ENCODE peak calls at places on chromosomes 2 and 18, in five cellular contexts. W is cardiac muscle cell, P is kidney epithelial cell, V is GM06990, N is left ventricle myocardium inferior. G is an unnamed sample.

GRCh38 chr2:27489118-27489497 is 435 bp downstream of the IFT172 start:
- DNase-seq in N (no peak), V (no peak), W (peak; percentile 39), P (no peak), G (no peak)

GRCh38 chr2:105387225-105387624 is 11.6 kb downstream of the FHL2 start:
- DNase-seq in W (no peak), N (no peak), P (no peak), V (no peak), G (no peak)

GRCh38 chr2:9408641-9409151 is 14.6 kb downstream of the ITGB1BP1 start:
- DNase-seq in W (no peak), P (no peak), N (no peak), V (no peak), G (peak; percentile 53)

GRCh38 chr2:183428881-183429280 is 304.6 kb downstream of the NUP35 start:
- DNase-seq in W (no peak), V (no peak), P (no peak), N (no peak), G (no peak)

GRCh38 chr2:175690113-175690716 is 311.9 kb downstream of the LNPK start:
- DNase-seq in V (peak; percentile 15), P (peak; percentile 19), N (no peak), W (peak; percentile 78), G (peak; percentile 78)

GRCh38 chr2:221203138-221203537 is 369.0 kb downstream of the EPHA4 start:
- DNase-seq in W (no peak), V (peak; percentile 28), P (no peak), N (no peak), G (no peak)

GRCh38 chr18:2920546-2921343 is 73.9 kb downstream of the EMILIN2 start:
- DNase-seq in V (no peak), N (no peak), W (no peak), P (no peak), G (no peak)

GRCh38 chr18:50847192-50847591 is 27.4 kb upstream of the MRO start:
- DNase-seq in P (no peak), V (no peak), N (no peak), W (peak; percentile 60), G (peak; percentile 66)

GRCh38 chr2:77095096-77095495 is 427.1 kb downstream of the LRRTM4 start:
- DNase-seq in W (no peak), N (no peak), V (no peak), P (no peak), G (no peak)

GRCh38 chr2:26724004-26724750 is 31.7 kb downstream of the KCNK3 start:
- DNase-seq in P (no peak), W (peak; percentile 92), N (peak; percentile 58), V (no peak), G (peak; percentile 76)

GRCh38 chr18:37393945-37394609 is 171.5 kb downstream of the CELF4 start:
- DNase-seq in V (peak; percentile 16), P (peak; percentile 12), W (peak; percentile 93), N (peak; percentile 83), G (peak; percentile 29)

GRCh38 chr2:33275689-33276444 is 200.6 kb upstream of the RASGRP3 start:
- DNase-seq in N (peak; percentile 28), P (peak; percentile 70), W (peak; percentile 81), V (no peak), G (peak; percentile 96)

GRCh38 chr2:158748925-158749590 is 46.1 kb upstream of the DAPL1 start:
- DNase-seq in W (no peak), N (no peak), V (no peak), P (no peak), G (no peak)

GRCh38 chr18:41206341-41206740 is 748.7 kb upstream of the PIK3C3 start:
- DNase-seq in V (no peak), P (no peak), N (no peak), W (no peak), G (no peak)

GRCh38 chr2:20190862-20191713 is 33.8 kb downstream of the SDC1 start:
- DNase-seq in V (no peak), P (no peak), N (no peak), W (peak; percentile 39), G (no peak)

GRCh38 chr18:24530630-24531111 is 70.2 kb downstream of the HRH4 start:
- DNase-seq in P (peak; percentile 44), N (no peak), V (no peak), W (peak; percentile 70), G (peak; percentile 13)

GRCh38 chr2:86706935-86707334 is 13.2 kb upstream of the RMND5A start:
- DNase-seq in P (no peak), V (no peak), W (no peak), N (no peak), G (no peak)

GRCh38 chr2:128734521-128735295 is 416.0 kb upstream of the HS6ST1 start:
- DNase-seq in W (peak; percentile 70), N (no peak), P (no peak), V (peak; percentile 68), G (peak; percentile 43)

GRCh38 chr2:177622516-177622915 is 229.9 kb downstream of the AGPS start:
- DNase-seq in P (no peak), V (no peak), N (no peak), W (peak; percentile 57), G (no peak)
- TF ChIP-seq CTCF in P (no peak), V (no peak), N (no peak), W (peak; percentile 66), G (no peak)

DNA sequence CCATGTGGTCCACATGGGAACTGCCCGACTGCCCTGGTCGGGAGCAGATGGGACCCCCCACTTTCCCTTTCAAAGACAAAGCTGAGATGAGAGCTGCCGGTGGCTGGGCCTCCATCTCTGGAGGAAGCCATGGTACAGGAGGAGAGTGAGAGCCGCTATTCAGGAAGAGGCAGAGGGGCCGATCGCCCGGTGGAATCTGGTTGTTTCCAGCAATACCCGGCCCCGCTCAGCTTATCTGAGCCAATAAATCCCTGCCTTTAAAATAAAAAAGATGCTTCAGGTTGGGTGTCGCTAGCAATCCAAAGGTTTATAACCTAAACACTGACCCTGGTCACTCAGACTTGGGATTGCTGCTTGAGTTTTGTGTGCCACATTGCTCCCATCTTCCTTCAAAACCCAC is 15.2 kb upstream of the B3GNT7 start:
- DNase-seq in P (no peak), V (no peak), W (no peak), N (no peak), G (no peak)
- H3K4me3 ChIP-seq in P (no peak overlapping the region), V (no peak overlapping the region), W (no peak overlapping the region), N (no peak overlapping the region), G (no peak overlapping the region)

GRCh38 chr2:193580176-193580950 is 1385.6 kb upstream of the TMEFF2 start:
- DNase-seq in N (no peak), P (no peak), W (no peak), V (no peak), G (no peak)

GRCh38 chr2:193581807-193582206 is 1387.1 kb upstream of the TMEFF2 start:
- DNase-seq in N (no peak), W (no peak), P (no peak), V (no peak), G (no peak)

GRCh38 chr2:193584522-193584938 is 1389.8 kb upstream of the TMEFF2 start:
- DNase-seq in W (peak; percentile 37), P (peak; percentile 2), V (no peak), N (no peak), G (peak; percentile 52)

DNA sequence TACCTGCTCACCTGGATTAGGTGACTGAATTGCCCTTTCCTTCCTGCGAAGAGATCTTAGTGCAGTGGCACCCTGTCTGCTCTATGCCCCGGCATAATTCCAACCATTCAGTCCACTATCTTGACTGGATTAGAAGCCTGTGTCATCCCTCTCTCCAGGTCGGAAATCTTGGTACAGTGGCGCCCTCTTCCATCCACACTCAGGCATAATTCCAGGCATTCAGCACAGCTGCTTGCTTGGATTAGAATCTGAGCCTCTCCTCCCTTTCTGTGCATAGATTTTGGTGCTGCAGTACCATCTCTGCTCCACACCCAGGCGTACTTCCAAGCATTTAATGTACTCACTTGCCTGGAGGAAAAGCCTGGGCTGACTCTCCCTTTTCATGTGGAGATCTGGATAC is 1389.3 kb upstream of the TMEFF2 start:
- DNase-seq in V (no peak), N (no peak), W (peak; percentile 10), P (no peak), G (peak; percentile 32)
- TF ChIP-seq CTCF in V (no peak), N (no peak), W (no peak), P (peak; percentile 29), G (peak; percentile 37)

GRCh38 chr2:197307933-197308521 is 2.6 kb downstream of the ANKRD44 start:
- DNase-seq in V (peak; percentile 52), W (no peak), P (no peak), N (no peak), G (no peak)
- H3K4me3 ChIP-seq in V (peak overlapping the region; percentile 90), W (no peak overlapping the region), P (no peak overlapping the region), N (no peak overlapping the region), G (no peak overlapping the region)

DNA sequence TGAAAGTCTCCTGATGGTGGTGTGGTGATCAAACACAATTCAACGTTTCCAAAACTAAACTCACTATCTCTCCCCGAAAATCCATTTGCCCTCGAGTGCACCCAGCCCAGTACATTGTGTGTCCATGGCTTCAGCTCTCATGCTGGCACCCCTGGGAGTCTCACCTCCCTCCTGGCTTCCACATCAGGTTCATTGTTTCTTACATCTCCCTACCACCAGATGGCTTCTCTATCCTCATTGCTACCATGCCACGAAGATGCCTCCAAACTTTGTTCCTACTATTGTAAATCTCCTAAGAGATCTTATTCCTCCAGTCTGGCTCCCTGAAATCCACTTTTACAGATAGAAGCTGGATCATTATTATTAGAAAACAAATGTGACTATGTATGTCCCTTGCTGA is 197.0 kb downstream of the MYT1L start:
- DNase-seq in V (no peak), W (no peak), P (no peak), N (no peak), G (no peak)
- TF ChIP-seq CTCF in V (no peak), W (no peak), P (no peak), N (peak; percentile 16), G (no peak)

DNA sequence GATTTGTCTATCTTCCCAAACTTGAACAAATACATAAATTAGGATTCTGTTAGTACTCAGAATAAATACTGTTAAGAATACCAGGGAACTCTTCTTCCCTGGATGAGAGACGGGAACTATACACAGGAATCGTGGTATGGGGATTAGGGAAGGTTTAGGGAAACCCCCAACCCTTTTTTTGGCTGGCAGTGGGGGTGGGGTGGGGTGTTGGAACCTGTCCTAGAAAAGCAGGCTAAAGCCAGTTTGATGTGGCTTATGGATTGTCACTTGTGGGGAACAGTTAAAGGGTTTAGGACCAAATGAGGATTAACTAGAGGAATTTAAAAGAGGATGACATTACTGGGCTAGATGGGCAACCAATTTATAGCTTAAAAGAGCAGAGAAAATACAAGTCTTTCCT is 1.8 kb downstream of the SLC4A10 start:
- DNase-seq in P (no peak), V (no peak), N (no peak), W (no peak), G (no peak)
- H3K4me3 ChIP-seq in P (no peak overlapping the region), V (no peak overlapping the region), N (no peak overlapping the region), W (no peak overlapping the region), G (no peak overlapping the region)

GRCh38 chr2:227412877-227413276 is 25.1 kb upstream of the SCYGR1 start:
- DNase-seq in V (no peak), W (no peak), N (no peak), P (no peak), G (no peak)

GRCh38 chr2:227411990-227412350 is 24.2 kb upstream of the SCYGR1 start:
- DNase-seq in N (no peak), V (no peak), W (no peak), P (no peak), G (peak; percentile 26)

GRCh38 chr2:227411320-227411989 is 23.7 kb upstream of the SCYGR1 start:
- DNase-seq in N (no peak), W (peak; percentile 51), V (peak; percentile 65), P (peak; percentile 62), G (peak; percentile 46)

GRCh38 chr2:227407601-227408089 is 19.9 kb upstream of the SCYGR1 start:
- DNase-seq in P (no peak), V (no peak), N (peak; percentile 59), W (no peak), G (no peak)

GRCh38 chr2:227410191-227410590 is 22.4 kb upstream of the SCYGR1 start:
- DNase-seq in P (no peak), V (no peak), N (no peak), W (no peak), G (no peak)
- TF ChIP-seq CTCF in P (no peak), V (no peak), N (no peak), W (no peak), G (no peak)

G was measured in astrocyte of the spinal cord.